ENCODE peak calls at places on chromosomes 3 and 15, in five cellular contexts. V is endothelial cell, T is AG04449, O is A549, J is neural progenitor cell. G is an unnamed sample.

GRCh38 chr15:72861511-72861910 is 78.0 kb upstream of the ADPGK start:
- DNase-seq in O (no peak), J (no peak), V (no peak), T (no peak), G (no peak)

GRCh38 chr15:41085029-41085428 is 31.1 kb downstream of the INO80 start:
- DNase-seq in V (no peak), T (no peak), J (no peak), O (no peak), G (no peak)

GRCh38 chr15:42194502-42194901 is 13.6 kb downstream of the VPS39 start:
- DNase-seq in J (no peak), O (peak; percentile 53), T (no peak), V (no peak), G (no peak)

GRCh38 chr3:17951241-17951640 is 208.8 kb upstream of the TBC1D5 start:
- DNase-seq in V (no peak), J (no peak), T (no peak), O (no peak), G (no peak)

GRCh38 chr3:27644936-27645335 is 77.2 kb downstream of the EOMES start:
- DNase-seq in O (no peak), V (no peak), T (no peak), J (no peak), G (no peak)

GRCh38 chr3:196634851-196635250 is 4.6 kb upstream of the NRROS start:
- DNase-seq in V (no peak), T (no peak), J (no peak), O (no peak), G (no peak)

GRCh38 chr3:53354945-53355498 is 7.7 kb upstream of the DCP1A start:
- DNase-seq in O (no peak), T (no peak), V (no peak), J (no peak), G (no peak)

GRCh38 chr15:87874896-87875661 is 381.5 kb downstream of the NTRK3 start:
- DNase-seq in O (no peak), V (peak; percentile 7), J (peak; percentile 85), T (no peak), G (no peak)

GRCh38 chr3:186679151-186679550 is 13.3 kb downstream of the HRG start:
- DNase-seq in T (no peak), O (no peak), J (no peak), V (no peak), G (no peak)

GRCh38 chr15:25170113-25170731 is 215.4 kb downstream of the SNRPN start:
- DNase-seq in V (peak; percentile 3), J (no peak), T (no peak), O (no peak), G (no peak)

GRCh38 chr3:46466273-46466672 is 1.6 kb upstream of the LTF start:
- DNase-seq in T (no peak), J (no peak), V (no peak), O (no peak), G (no peak)

GRCh38 chr3:82474140-82474539 is 712.7 kb upstream of the GBE1 start:
- DNase-seq in O (no peak), V (no peak), J (no peak), T (no peak), G (no peak)

GRCh38 chr3:65252266-65252665 is 564.5 kb upstream of the ADAMTS9 start:
- DNase-seq in T (no peak), J (no peak), V (no peak), O (no peak), G (no peak)

GRCh38 chr3:24640330-24640877 is 145.8 kb upstream of the THRB start:
- DNase-seq in O (peak; percentile 36), V (no peak), J (peak; percentile 38), T (no peak), G (no peak)

GRCh38 chr3:58299839-58300516 is 6.1 kb upstream of the RPP14 start:
- DNase-seq in T (no peak), V (no peak), O (peak; percentile 49), J (peak; percentile 50), G (no peak)

GRCh38 chr3:105767776-105768175 is 101.0 kb downstream of the CBLB start:
- DNase-seq in T (no peak), J (peak; percentile 11), V (no peak), O (no peak), G (no peak)

GRCh38 chr3:31502803-31503221 is 29.9 kb upstream of the STT3B start:
- DNase-seq in V (no peak), O (no peak), T (no peak), J (no peak), G (no peak)

GRCh38 chr15:89128320-89129122 is 40.3 kb downstream of the ABHD2 start:
- DNase-seq in J (no peak), V (no peak), O (no peak), T (no peak), G (no peak)

GRCh38 chr15:89130194-89130593 is 41.9 kb downstream of the ABHD2 start:
- DNase-seq in J (no peak), V (no peak), T (no peak), O (no peak), G (no peak)

GRCh38 chr15:89127054-89127702 is 38.9 kb downstream of the ABHD2 start:
- DNase-seq in O (peak; percentile 42), V (no peak), J (no peak), T (no peak), G (no peak)

GRCh38 chr15:89129123-89129815 is 41.0 kb downstream of the ABHD2 start:
- DNase-seq in V (peak; percentile 51), O (peak; percentile 63), T (no peak), J (peak; percentile 70), G (no peak)

GRCh38 chr15:89129816-89130134 is 41.5 kb downstream of the ABHD2 start:
- DNase-seq in O (no peak), J (no peak), V (no peak), T (no peak), G (no peak)
- TF ChIP-seq CTCF in O (no peak), J (no peak), V (no peak), T (no peak), G (no peak)

DNA sequence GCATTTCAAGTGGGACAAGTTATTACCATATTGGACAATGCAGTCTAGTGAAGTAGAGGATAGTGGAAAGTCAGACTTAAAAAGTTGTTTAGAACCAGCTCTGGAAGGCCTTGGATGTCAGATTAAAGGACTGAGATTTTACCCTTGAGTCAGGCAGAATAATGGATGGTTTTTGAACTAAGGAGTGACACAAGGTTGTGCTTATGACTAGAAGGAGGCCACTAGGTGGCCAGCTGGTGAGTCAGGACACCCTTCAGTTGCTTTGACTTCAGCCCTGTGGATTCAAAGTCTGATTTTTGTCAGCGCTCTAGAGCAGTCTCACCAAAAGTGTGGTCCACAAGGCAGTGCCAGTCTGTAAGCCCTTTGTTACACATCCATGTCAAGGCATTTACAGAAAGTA is 3.8 kb upstream of the GABPB1 start:
- DNase-seq in T (no peak), O (peak; percentile 79), V (peak; percentile 18), J (peak; percentile 43), G (no peak)
- TF ChIP-seq CTCF in T (peak; percentile 33), O (peak; percentile 47), V (peak; percentile 45), J (peak; percentile 46), G (no peak)

DNA sequence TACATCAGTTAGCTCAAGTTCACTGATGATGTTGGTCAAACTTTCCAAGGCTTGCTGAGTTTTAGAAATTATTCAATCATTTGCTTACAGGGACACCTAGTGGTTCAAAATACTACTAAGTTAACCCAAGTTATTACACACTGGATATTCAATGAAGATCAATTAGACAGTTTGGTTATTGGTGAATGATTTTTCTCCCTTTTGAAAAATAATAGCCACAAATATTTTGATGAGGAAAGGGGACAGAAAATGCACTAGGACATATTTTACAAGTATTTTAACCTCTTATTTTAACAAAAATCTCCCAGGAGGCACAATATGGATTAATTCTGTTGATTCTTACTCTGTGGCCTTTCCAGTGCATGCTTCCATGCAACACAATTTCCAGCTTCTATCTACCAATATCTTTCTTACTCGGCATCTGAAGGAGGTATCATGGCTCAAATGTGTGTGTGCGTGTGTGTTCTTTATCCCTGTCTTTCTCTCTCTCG is 20.1 kb upstream of the GOLGA6L2 start:
- DNase-seq in J (peak; percentile 6), V (no peak), T (no peak), O (peak; percentile 65), G (peak; percentile 25)
- TF ChIP-seq CTCF in J (peak; percentile 50), V (peak; percentile 47), T (no peak), O (peak; percentile 78), G (peak; percentile 49)

GRCh38 chr3:192816274-192816853 is 89.0 kb upstream of the FGF12 start:
- DNase-seq in T (no peak), V (peak; percentile 14), J (peak; percentile 55), O (peak; percentile 48), G (peak; percentile 24)

GRCh38 chr3:192819001-192819569 is 91.7 kb upstream of the FGF12 start:
- DNase-seq in V (no peak), J (no peak), O (peak; percentile 69), T (peak; percentile 34), G (no peak)

GRCh38 chr3:192817053-192817452 is 89.7 kb upstream of the FGF12 start:
- DNase-seq in T (peak; percentile 44), O (no peak), V (no peak), J (no peak), G (no peak)

GRCh38 chr3:192818126-192818525 is 90.8 kb upstream of the FGF12 start:
- DNase-seq in J (no peak), V (no peak), T (no peak), O (no peak), G (no peak)

DNA sequence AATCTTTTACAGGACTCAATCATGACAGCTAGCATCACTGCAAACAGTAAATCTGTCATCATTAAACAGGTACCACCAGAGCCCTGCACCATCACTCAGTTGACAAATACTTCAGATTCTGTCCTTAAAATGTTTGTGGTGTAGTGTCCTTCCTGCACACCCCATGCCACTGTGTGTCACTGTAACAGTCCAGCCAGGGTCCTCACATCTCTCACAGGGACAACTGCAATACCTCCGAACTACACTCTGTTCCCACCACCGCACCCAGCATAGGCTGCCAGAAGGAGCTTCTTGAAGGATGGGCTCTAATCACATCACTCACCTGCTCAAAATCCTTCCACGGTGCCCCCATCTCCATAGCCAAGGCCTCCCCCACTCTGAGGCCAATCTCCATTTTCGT is 90.2 kb upstream of the FGF12 start:
- DNase-seq in T (no peak), J (no peak), V (no peak), O (no peak), G (no peak)
- TF ChIP-seq CTCF in T (no peak), J (no peak), V (no peak), O (no peak), G (no peak)

DNA sequence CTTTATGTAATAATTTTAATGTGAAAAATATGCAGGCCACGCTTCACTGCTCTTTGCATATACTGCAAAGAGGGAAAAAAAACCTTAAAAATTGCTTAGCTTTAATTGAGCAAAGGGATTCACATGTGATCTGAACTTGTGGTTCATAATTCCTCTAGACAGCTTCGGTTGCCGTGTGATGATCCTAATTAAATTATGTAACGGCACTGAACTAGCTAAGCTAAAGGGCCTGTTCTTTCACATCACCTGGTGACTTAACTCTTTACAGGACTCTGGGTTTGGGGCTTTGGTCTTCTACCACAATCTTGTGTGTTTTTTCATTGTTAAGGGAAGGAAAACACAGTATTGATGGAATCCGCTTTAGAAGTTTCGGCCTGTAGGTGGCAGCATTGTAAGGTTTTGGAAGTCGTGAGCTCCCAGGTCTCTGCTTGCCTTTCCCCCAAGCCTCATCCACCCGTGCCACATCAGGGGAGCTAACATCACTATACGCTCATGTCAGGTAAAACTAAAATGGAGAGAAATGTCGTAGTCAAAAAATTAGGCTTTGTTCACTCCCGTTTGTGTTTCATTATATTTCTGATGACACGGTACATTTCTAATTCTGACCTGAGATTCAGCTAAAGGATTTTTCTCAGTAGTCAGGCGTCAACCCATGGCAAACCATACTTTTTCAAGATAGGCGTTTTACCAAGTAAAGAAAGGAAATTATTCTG is 205.6 kb upstream of the DPH6 start:
- DNase-seq in O (peak; percentile 68), J (peak; percentile 88), V (peak; percentile 80), T (no peak), G (no peak)
- TF ChIP-seq CTCF in O (peak; percentile 73), J (peak; percentile 86), V (peak; percentile 84), T (peak; percentile 64), G (peak; percentile 76)